ENCODE peak calls at places on chromosomes 11 and 22, in six cellular contexts. O, D, C, P, U and E are unnamed samples.

GRCh38 chr11:7437706-7438105 is 47.6 kb upstream of the OLFML1 start:
- DNase-seq in O (no peak), D (no peak), C (no peak), P (peak), U (no peak), E (no peak)

GRCh38 chr22:46696225-46696518 is 41.9 kb downstream of the CERK start:
- DNase-seq in O (no peak), D (no peak), C (no peak), P (no peak), U (no peak), E (no peak)

GRCh38 chr11:23284626-23285025 is 424.4 kb upstream of the CCDC179 start:
- DNase-seq in O (no peak), D (no peak), C (no peak), P (peak), U (no peak), E (no peak)

GRCh38 chr22:41780714-41781507 is 19.6 kb upstream of the CCDC134 start:
- DNase-seq in O (peak), D (no peak), C (peak), P (peak), U (peak), E (peak)

GRCh38 chr11:63931045-63931444 is 7.8 kb upstream of the NAA40 start:
- DNase-seq in O (no peak), D (no peak), C (no peak), P (no peak), U (no peak), E (no peak)

GRCh38 chr11:131749100-131749499 is 378.7 kb downstream of the NTM start:
- DNase-seq in O (no peak), D (no peak), C (no peak), P (peak), U (no peak), E (no peak)

GRCh38 chr22:41596776-41597634 is 7.4 kb upstream of the PMM1 start:
- DNase-seq in O (peak), D (peak), C (peak), P (peak), U (peak), E (peak)

GRCh38 chr11:11036185-11037161 is 178.6 kb upstream of the ZBED5 start:
- DNase-seq in O (peak), D (peak), C (peak), P (peak), U (peak), E (peak)

GRCh38 chr11:97909544-97910394 is 1111.0 kb upstream of the CNTN5 start:
- DNase-seq in O (no peak), D (no peak), C (no peak), P (peak), U (no peak), E (no peak)

GRCh38 chr11:57356179-57356757 is 18.1 kb downstream of the P2RX3 start:
- DNase-seq in O (no peak), D (no peak), C (no peak), P (no peak), U (no peak), E (no peak)

GRCh38 chr11:22778642-22779041 is 51.0 kb downstream of the SVIP start:
- DNase-seq in O (peak), D (no peak), C (peak), P (no peak), U (no peak), E (peak)

GRCh38 chr22:31083377-31083768 is 2.3 kb downstream of the SMTN start:
- DNase-seq in O (no peak), D (no peak), C (no peak), P (no peak), U (no peak), E (no peak)

GRCh38 chr11:86954288-86955110 is 696 bp downstream of the FZD4 start:
- DNase-seq in O (no peak), D (peak), C (no peak), P (peak), U (no peak), E (peak)

GRCh38 chr11:63999349-64000025 is 13.2 kb downstream of the OTUB1 start:
- DNase-seq in O (no peak), D (peak), C (peak), P (peak), U (no peak), E (peak)

GRCh38 chr11:26199341-26199740 is 132.6 kb upstream of the ANO3 start:
- DNase-seq in O (no peak), D (no peak), C (no peak), P (peak), U (no peak), E (no peak)

GRCh38 chr11:20610825-20611224 is 11.4 kb downstream of the SLC6A5 start:
- DNase-seq in O (no peak), D (no peak), C (no peak), P (no peak), U (no peak), E (no peak)

GRCh38 chr11:60182546-60183330 is at the start of gene MS4A6A:
- DNase-seq in O (no peak), D (no peak), C (no peak), P (no peak), U (no peak), E (no peak)

GRCh38 chr22:37208401-37209139 is 3.7 kb downstream of the SSTR3 start:
- DNase-seq in O (no peak), D (no peak), C (no peak), P (no peak), U (no peak), E (no peak)

GRCh38 chr11:127217941-127218615 is 217.5 kb upstream of the KIRREL3 start:
- DNase-seq in O (no peak), D (no peak), C (no peak), P (no peak), U (no peak), E (no peak)

GRCh38 chr11:17744151-17744940 is 9.8 kb downstream of the KCNC1 start:
- DNase-seq in O (no peak), D (no peak), C (no peak), P (peak), U (no peak), E (no peak)

GRCh38 chr11:13183094-13183825 is 94.3 kb upstream of the BMAL1 start:
- DNase-seq in O (peak), D (peak), C (peak), P (peak), U (no peak), E (peak)

GRCh38 chr11:7524831-7525230 is 11.0 kb downstream of the PPFIBP2 start:
- DNase-seq in O (no peak), D (peak), C (no peak), P (no peak), U (peak), E (no peak)

GRCh38 chr11:129117595-129118350 is 74.4 kb downstream of the ARHGAP32 start:
- DNase-seq in O (peak), D (peak), C (peak), P (peak), U (peak), E (peak)

GRCh38 chr11:108902027-108902469 is 237.2 kb downstream of the DDX10 start:
- DNase-seq in O (no peak), D (no peak), C (peak), P (no peak), U (no peak), E (no peak)

GRCh38 chr22:31943976-31944699 is at the start of gene YWHAH:
- DNase-seq in O (peak), D (peak), C (peak), P (peak), U (peak), E (peak)

GRCh38 chr11:61756147-61756451 is 3.7 kb downstream of the MYRF start:
- DNase-seq in O (no peak), D (no peak), C (no peak), P (no peak), U (no peak), E (no peak)

GRCh38 chr22:44363214-44363979 is 50.6 kb upstream of the SHISAL1 start:
- DNase-seq in O (no peak), D (no peak), C (peak), P (peak), U (no peak), E (no peak)

GRCh38 chr11:82989628-82990404 is 81.9 kb downstream of the RAB30 start:
- DNase-seq in O (no peak), D (peak), C (no peak), P (no peak), U (no peak), E (no peak)
- TF ChIP-seq EZH2phosphoT487 in O (no peak), D (peak), C (no peak), P (no peak), U (no peak), E (no peak)

GRCh38 chr11:122091850-122092249 is 24.2 kb downstream of the BLID start:
- DNase-seq in O (no peak), D (no peak), C (no peak), P (peak), U (no peak), E (no peak)
- H3K27ac ChIP-seq in O (no peak), D (no peak), C (peak), P (peak), U (no peak), E (no peak)

DNA sequence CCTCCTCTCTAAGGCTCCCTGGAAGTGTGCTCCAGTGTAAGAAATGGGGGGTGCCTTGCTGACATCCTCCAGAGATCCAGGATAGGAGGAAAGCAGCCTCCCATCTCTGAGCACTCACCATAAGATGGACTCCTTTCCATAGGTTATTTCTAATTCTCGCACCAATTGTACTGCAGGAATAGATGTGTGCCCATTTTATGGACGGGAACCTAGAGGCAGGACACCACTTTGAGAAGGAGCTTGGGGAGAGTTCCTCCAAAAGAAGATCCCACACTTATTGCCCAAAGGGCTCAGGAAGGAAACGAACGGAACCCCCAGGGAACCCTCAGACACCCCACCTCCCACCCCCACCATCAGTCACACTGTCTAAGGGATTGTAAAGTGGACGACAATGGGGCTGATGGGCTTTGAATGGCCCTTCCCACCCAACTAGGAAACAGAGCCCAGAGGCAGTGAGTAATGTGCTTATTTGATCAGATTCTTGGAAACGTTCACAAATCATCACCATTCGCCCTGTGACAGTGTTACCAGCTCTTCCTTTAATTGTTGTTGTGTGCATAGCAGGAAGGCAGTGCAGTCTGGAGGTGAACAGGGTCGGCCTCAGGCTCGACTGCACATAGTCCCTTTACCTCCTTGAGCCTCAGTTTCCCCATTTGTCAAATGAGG is 8.3 kb upstream of the MN1 start:
- DNase-seq in O (no peak), D (no peak), C (no peak), P (no peak), U (no peak), E (no peak)
- TF ChIP-seq EZH2phosphoT487 in O (no peak), D (no peak), C (no peak), P (no peak), U (no peak), E (no peak)

GRCh38 chr11:85787809-85788805 is 22.8 kb downstream of the SYTL2 start:
- DNase-seq in O (no peak), D (no peak), C (peak), P (peak), U (no peak), E (peak)

GRCh38 chr11:85795712-85796487 is 15.0 kb downstream of the SYTL2 start:
- DNase-seq in O (no peak), D (no peak), C (no peak), P (no peak), U (no peak), E (no peak)

GRCh38 chr11:85787168-85787567 is 23.8 kb downstream of the SYTL2 start:
- DNase-seq in O (no peak), D (no peak), C (no peak), P (no peak), U (no peak), E (no peak)

DNA sequence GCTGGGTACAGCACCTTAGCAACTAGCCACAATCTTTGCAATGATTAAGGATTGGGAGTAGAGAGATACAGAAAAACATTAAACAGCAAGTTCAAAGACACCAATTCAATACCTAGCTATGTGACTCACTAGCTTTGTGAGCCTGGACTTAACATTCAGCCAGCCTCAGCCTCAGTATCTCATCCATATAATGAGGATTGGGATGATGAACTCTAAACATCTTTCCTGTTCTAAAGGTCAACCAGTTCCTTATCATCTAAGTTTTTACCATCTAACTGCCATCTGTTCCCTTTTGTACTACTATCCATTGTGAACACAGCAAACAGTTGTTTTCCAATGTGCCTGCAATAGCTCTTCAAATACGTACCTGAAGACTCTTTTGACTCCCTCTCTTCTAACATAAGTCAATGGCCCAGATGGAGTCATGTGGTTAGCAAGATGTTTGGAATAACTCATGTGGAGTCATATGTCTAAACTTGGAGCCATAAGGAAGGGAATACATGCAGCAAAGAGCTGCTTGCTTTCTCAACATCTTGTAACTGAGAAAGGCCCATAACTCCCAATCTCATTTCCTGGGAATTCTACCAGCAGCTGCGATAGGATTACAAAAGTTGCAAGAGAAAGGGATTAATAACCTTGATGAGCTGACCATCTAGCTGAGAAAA is 19.5 kb downstream of the SYTL2 start:
- DNase-seq in O (no peak), D (no peak), C (peak), P (no peak), U (no peak), E (no peak)
- H3K27ac ChIP-seq in O (no peak), D (no peak), C (peak), P (no peak), U (no peak), E (no peak)

GRCh38 chr11:119699227-119699626 is 29.8 kb downstream of the NECTIN1 start:
- DNase-seq in O (no peak), D (no peak), C (peak), P (peak), U (no peak), E (no peak)
- TF ChIP-seq EZH2phosphoT487 in O (no peak), D (no peak), C (no peak), P (no peak), U (no peak), E (no peak)